ENCODE peak calls at places on chromosome 20, in six cellular contexts. H is IMR-90; N is astrocyte; J is lower lobe of right lung; M is A549; W is CD4-positive, CD25-positive, alpha-beta regulatory T cell. U is an unnamed sample.

GRCh38 chr20:56885521-56885920 is 256.4 kb downstream of the TFAP2C start:
- DNase-seq in W (no peak), M (no peak), H (no peak), J (no peak), N (no peak), U (no peak)

GRCh38 chr20:10352934-10353866 is 80.8 kb downstream of the MKKS start:
- DNase-seq in M (peak), N (peak), J (no peak), H (no peak), W (no peak), U (no peak)

GRCh38 chr20:63002511-63002910 is 4.3 kb downstream of the BHLHE23 start:
- DNase-seq in N (no peak), W (no peak), H (no peak), J (no peak), M (no peak), U (no peak)

GRCh38 chr20:19691125-19691524 is 66.9 kb upstream of the RIN2 start:
- DNase-seq in H (no peak), W (no peak), N (no peak), M (no peak), J (no peak), U (no peak)

GRCh38 chr20:22339946-22340345 is 244.4 kb downstream of the FOXA2 start:
- DNase-seq in N (no peak), W (no peak), H (no peak), J (no peak), M (no peak), U (no peak)

GRCh38 chr20:1524004-1524403 is 32.8 kb upstream of the SIRPB2 start:
- DNase-seq in J (no peak), N (no peak), H (no peak), W (no peak), M (no peak), U (no peak)

GRCh38 chr20:25532015-25532751 is 53.1 kb downstream of the NINL start:
- DNase-seq in J (no peak), H (no peak), M (no peak), W (no peak), N (no peak), U (no peak)

GRCh38 chr20:44678247-44678646 is 26.7 kb upstream of the ADA start:
- DNase-seq in J (no peak), W (no peak), H (no peak), N (no peak), M (no peak), U (no peak)

GRCh38 chr20:46058656-46059281 is 29.8 kb downstream of the SLC12A5 start:
- DNase-seq in N (no peak), M (no peak), H (no peak), J (peak), W (no peak), U (no peak)
- H3K4me3 ChIP-seq in N (peak), M (no peak), H (no peak), J (peak), W (no peak), U (no peak)

DNA sequence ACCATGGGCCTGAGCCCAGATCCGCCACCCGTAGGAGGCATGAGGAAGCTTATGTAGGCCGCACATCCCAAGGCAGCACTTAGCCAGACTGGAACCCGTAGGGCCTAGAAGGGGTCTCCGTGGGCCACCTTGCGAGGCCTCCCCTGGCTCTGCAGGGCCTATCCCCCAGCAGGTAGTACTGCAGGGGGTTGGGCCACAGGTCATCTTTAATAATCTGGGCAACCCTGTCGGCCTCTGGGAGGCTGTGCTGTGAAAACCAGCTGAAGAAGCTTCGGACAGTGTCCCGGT is 18.5 kb downstream of the PLAGL2 start:
- DNase-seq in N (no peak), M (no peak), W (no peak), J (no peak), H (no peak), U (no peak)
- H3K4me3 ChIP-seq in N (peak), M (no peak), W (peak), J (peak), H (no peak), U (no peak)

DNA sequence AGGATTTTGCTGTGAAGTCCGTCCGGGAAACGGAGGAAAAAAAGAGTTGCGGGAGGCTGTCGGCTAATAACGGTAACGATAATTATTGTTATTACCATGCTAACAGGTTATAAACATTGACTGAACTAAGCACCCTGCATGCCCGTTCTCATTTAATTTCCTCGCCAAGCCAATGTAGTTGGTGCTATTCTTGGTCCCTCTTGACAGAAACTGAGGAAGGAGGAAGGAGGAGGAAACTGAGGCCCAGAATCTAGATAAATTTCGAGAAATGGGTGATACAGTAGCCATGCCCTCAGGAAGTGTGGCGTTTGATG is 417 bp downstream of the TPX2 start:
- DNase-seq in H (no peak), W (no peak), J (no peak), M (no peak), N (no peak), U (no peak)
- H3K4me3 ChIP-seq in H (peak), W (peak), J (peak), M (peak), N (peak), U (peak)

GRCh38 chr20:17580905-17581304 is 11.0 kb downstream of the DSTN start:
- DNase-seq in H (no peak), W (no peak), N (no peak), J (no peak), M (no peak), U (no peak)

GRCh38 chr20:17584684-17585083 is 14.8 kb downstream of the DSTN start:
- DNase-seq in W (no peak), N (no peak), H (peak), J (no peak), M (no peak), U (no peak)

GRCh38 chr20:17583126-17583525 is 13.3 kb downstream of the DSTN start:
- DNase-seq in W (no peak), J (no peak), H (no peak), N (no peak), M (no peak), U (no peak)

GRCh38 chr20:17576215-17576614 is 6.3 kb downstream of the DSTN start:
- DNase-seq in N (no peak), J (no peak), M (no peak), W (no peak), H (no peak), U (no peak)

GRCh38 chr20:17579369-17580039 is 9.6 kb downstream of the DSTN start:
- DNase-seq in J (no peak), N (no peak), H (no peak), W (no peak), M (no peak), U (no peak)
- H3K4me3 ChIP-seq in J (no peak), N (no peak), H (no peak), W (no peak), M (no peak), U (no peak)

DNA sequence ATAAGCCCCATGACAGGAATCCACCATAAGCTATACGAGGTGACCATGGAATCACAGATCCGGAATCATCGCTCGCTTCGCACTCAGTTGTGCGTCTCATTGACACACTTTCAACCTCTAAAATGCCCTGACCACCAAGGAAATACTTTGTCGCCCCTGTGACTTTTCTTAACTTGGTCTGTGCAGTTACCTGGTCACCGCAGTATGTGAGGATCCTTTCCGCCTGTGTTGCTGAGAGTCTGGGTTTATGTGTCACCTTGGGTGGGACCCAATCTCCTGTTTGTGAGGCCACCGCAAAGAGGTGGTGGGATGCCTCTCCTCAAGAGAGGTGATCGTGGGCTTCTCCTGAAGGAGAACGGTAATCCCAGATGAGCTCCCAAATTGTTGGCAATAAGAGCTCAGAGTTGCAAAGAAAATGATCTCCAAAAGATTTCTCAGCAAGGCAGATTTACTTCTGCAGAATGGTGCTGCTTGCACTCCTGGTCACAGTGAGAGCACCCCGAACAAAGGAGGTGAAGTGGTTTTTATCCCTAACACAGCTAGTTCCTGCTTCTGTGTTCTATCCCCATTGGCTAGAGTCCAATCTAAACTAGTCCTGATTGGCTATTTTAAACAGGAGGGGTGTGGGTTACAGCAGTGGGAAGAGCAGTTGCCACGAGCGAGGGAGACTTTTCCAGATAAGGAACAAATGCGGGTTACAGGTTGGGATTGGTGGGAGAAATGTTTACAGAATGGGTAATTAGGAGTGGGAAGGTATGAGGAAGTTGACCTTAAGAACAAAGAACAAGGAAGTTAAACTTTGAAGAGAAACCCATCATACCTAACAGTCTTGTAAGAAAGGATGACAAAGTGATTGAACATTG is 9.1 kb upstream of the ZNFX1 start:
- DNase-seq in W (no peak), M (peak), J (no peak), H (peak), N (peak), U (peak)
- H3K4me3 ChIP-seq in W (no peak), M (peak), J (no peak), H (no peak), N (peak), U (no peak)

DNA sequence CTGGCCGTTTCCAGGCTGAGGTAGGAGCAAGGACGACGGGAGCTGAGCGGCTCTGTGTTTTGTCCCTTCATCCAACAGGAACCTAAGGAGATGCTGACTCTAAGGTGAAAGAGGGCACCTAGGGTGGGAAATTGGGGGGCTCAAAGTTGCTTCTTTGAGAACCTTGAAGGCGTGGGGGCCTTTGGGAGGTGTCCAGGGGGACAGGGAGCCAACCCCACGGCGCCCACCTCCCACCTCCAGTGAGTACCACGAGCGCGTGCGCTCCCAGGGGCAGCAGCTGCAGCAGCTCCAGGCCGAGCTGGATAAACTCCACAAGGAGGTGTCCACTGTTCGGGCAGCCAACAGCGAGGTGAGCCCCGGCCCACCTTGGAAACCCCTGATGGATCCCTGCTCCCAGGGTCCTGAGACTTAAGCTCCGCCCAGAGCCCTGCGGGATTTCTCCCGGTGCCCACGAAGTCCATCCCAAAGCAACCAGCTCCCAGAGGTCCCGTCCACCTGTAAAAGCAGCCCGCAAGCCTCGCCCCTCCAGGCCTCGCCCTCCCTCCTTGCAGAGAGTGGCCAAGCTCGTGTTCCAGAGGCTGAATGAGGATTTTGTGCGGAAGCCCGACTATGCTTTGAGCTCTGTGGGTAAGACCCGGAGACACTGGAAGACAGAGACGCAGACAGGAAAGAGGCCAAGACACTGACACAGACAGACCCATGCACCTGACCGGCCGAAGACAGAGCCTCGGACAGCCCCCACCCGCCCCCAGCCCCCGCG is 2.9 kb downstream of the SPAG4 start:
- DNase-seq in H (peak), N (peak), W (peak), J (peak), M (no peak), U (peak)
- H3K4me3 ChIP-seq in H (peak), N (peak), W (peak), J (peak), M (peak), U (peak)

GRCh38 chr20:61590236-61590635 is 338.2 kb downstream of the CDH4 start:
- DNase-seq in M (no peak), J (no peak), W (no peak), H (no peak), N (no peak), U (no peak)

GRCh38 chr20:61587910-61588309 is 335.8 kb downstream of the CDH4 start:
- DNase-seq in H (no peak), M (no peak), J (no peak), N (no peak), W (no peak), U (no peak)

GRCh38 chr20:61587036-61587435 is 335.0 kb downstream of the CDH4 start:
- DNase-seq in M (no peak), N (no peak), H (no peak), J (no peak), W (no peak), U (no peak)

GRCh38 chr20:61588356-61589054 is 336.4 kb downstream of the CDH4 start:
- DNase-seq in J (peak), W (no peak), N (peak), M (peak), H (peak), U (no peak)

DNA sequence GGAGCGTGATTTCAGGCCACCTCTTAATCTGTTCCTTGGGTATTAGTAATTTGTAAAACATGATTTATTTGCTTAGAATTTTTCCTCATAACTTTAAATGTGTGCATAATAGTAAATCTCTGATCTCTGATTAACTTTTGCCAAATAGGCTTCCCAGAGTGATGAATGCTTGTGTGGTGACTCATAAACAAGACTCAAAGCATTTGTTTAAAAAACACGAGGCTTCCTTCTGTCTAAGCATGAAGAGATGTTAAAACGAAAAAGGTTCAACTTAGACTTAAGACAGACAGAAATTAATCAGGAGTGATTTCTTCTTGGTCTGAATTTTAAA is 337.0 kb downstream of the CDH4 start:
- DNase-seq in H (peak), W (no peak), N (peak), J (no peak), M (peak), U (no peak)
- H3K4me3 ChIP-seq in H (peak), W (no peak), N (peak), J (no peak), M (no peak), U (no peak)

DNA sequence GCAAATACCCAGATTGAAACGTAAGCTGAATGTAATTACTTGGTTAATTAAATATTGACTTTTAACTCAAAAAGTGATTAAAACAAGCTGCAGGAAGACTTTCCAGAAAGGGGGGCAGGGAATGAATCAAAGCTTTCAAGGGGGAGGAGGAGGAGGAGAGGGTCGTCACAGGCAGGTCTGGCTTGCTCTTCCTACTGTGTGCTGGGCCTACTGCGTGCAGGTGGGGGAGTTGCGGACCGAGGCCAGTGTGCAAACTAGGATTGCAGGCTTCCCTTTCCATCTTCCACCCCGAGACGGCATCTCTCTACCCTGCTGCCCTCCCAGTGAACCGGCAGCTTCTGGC is 1.1 kb downstream of the SULF2 start:
- DNase-seq in J (no peak), W (no peak), M (no peak), H (no peak), N (no peak), U (no peak)
- H3K4me3 ChIP-seq in J (peak), W (no peak), M (peak), H (peak), N (peak), U (peak)

GRCh38 chr20:60070791-60071190 is 112.6 kb downstream of the CDH26 start:
- DNase-seq in M (no peak), W (no peak), H (no peak), J (no peak), N (no peak), U (no peak)

GRCh38 chr20:60068509-60068908 is 110.3 kb downstream of the CDH26 start:
- DNase-seq in W (no peak), J (no peak), H (no peak), N (no peak), M (no peak), U (no peak)

GRCh38 chr20:60071965-60072364 is 113.7 kb downstream of the CDH26 start:
- DNase-seq in J (no peak), H (peak), M (no peak), W (no peak), N (peak), U (no peak)

GRCh38 chr20:60066438-60066823 is 108.2 kb downstream of the CDH26 start:
- DNase-seq in N (no peak), J (no peak), H (no peak), W (no peak), M (no peak), U (no peak)

DNA sequence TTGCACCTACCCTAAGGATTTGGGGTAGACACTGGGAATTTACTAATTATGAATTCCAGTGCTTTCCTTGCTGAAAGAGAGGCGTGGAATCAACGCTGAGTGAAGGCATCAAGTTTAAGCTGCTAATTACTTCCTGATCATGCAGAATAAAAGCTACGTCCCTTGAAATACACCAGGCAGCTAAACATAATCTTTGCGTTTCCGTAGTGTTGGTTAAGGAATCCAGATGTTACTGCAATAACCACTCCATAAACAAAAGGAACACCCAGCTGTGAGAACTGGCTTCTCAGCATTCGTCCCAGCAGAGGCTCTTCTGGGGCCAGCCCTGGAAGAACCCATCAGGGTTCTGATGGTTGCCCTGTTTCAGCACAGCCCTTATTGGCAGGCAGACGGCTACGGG is 111.4 kb downstream of the CDH26 start:
- DNase-seq in N (no peak), J (no peak), H (no peak), M (no peak), W (no peak), U (no peak)
- H3K4me3 ChIP-seq in N (no peak), J (no peak), H (no peak), M (no peak), W (no peak), U (no peak)